ENCODE peak calls at places on chromosomes 2 and 18, in eight cellular contexts. N, K, G, L, F, T, P and W are unnamed samples.

GRCh38 chr18:79924814-79925655 is 26.4 kb downstream of the SLC66A2 start:
- DNase-seq in L (no peak), F (peak), N (no peak), G (no peak), T (no peak), P (peak), K (no peak), W (no peak)

GRCh38 chr18:2515908-2516625 is 55.2 kb downstream of the METTL4 start:
- DNase-seq in F (no peak), K (no peak), G (no peak), P (no peak), L (peak), N (peak), T (no peak), W (peak)

GRCh38 chr2:1730047-1730937 is 14.0 kb downstream of the PXDN start:
- DNase-seq in K (no peak), G (no peak), N (no peak), F (peak), T (no peak), L (peak), P (peak), W (peak)

GRCh38 chr2:152415811-152416210 is 80.8 kb downstream of the FMNL2 start:
- DNase-seq in F (no peak), K (no peak), L (no peak), T (no peak), G (no peak), N (no peak), P (no peak), W (peak)

GRCh38 chr2:236916181-236916580 is 169.5 kb upstream of the COPS8 start:
- DNase-seq in L (no peak), K (no peak), G (no peak), T (no peak), F (no peak), P (no peak), N (no peak), W (no peak)

GRCh38 chr2:237967463-237967871 is 653 bp downstream of the UBE2F start:
- DNase-seq in G (no peak), K (no peak), T (no peak), L (peak), P (peak), F (no peak), N (no peak), W (peak)

GRCh38 chr2:41878726-41879366 is 169.0 kb upstream of the PKDCC start:
- DNase-seq in K (no peak), G (no peak), P (peak), L (no peak), T (no peak), N (no peak), F (no peak), W (no peak)

GRCh38 chr2:164868563-164869419 is 27.2 kb upstream of the COBLL1 start:
- DNase-seq in F (no peak), G (no peak), P (no peak), T (no peak), N (no peak), K (no peak), L (peak), W (peak)

GRCh38 chr2:15298769-15299168 is 262.4 kb downstream of the NBAS start:
- DNase-seq in G (no peak), N (no peak), L (peak), K (no peak), F (no peak), T (no peak), P (peak), W (peak)

GRCh38 chr2:212711851-212712250 is 173.2 kb upstream of the ERBB4 start:
- DNase-seq in F (no peak), L (peak), N (no peak), G (no peak), P (no peak), T (no peak), K (no peak), W (peak)

GRCh38 chr2:47016172-47016913 is 100.7 kb upstream of the MCFD2 start:
- DNase-seq in T (no peak), N (peak), F (no peak), K (peak), P (no peak), G (no peak), L (peak), W (peak)

GRCh38 chr2:194135463-194135862 is 1521.6 kb upstream of the SLC39A10 start:
- DNase-seq in N (no peak), K (no peak), G (no peak), L (no peak), T (no peak), F (no peak), P (no peak), W (no peak)

GRCh38 chr18:14767474-14767873 is 19.5 kb downstream of the ANKRD30B start:
- DNase-seq in L (no peak), N (no peak), P (no peak), F (no peak), T (no peak), K (no peak), G (no peak), W (no peak)

GRCh38 chr2:160582481-160583161 is 89.0 kb upstream of the RBMS1 start:
- DNase-seq in G (no peak), T (no peak), F (no peak), N (no peak), L (peak), P (peak), K (no peak), W (peak)

GRCh38 chr2:16271231-16271896 is 331.0 kb downstream of the MYCN start:
- DNase-seq in L (no peak), K (no peak), T (no peak), P (no peak), N (peak), F (no peak), G (no peak), W (no peak)